ENCODE peak calls at places on chromosomes 6 and 20, in six cellular contexts. One of them, this sample, is unnamed.

GRCh38 chr6:154292066-154292465 is 64.5 kb downstream of the IPCEF1 start:
- DNase-seq in H1: no peak
- DNase-seq in GM12878: no peak
- DNase-seq in HepG2: no peak
- DNase-seq in GM12891: no peak
- DNase-seq in K562: no peak
- DNase-seq in this sample: no peak

GRCh38 chr20:17460119-17460518 is 71.1 kb downstream of the BFSP1 start:
- DNase-seq in H1: no peak
- DNase-seq in GM12878: no peak
- DNase-seq in HepG2: no peak
- DNase-seq in GM12891: no peak
- DNase-seq in K562: peak
- DNase-seq in this sample: no peak

GRCh38 chr20:20367681-20368413 is at the start of gene INSM1:
- DNase-seq in H1: no peak
- DNase-seq in GM12878: no peak
- DNase-seq in HepG2: no peak
- DNase-seq in GM12891: peak
- DNase-seq in K562: no peak
- DNase-seq in this sample: no peak

GRCh38 chr20:50085481-50086365 is 27.2 kb downstream of the UBE2V1 start:
- DNase-seq in H1: no peak
- DNase-seq in GM12878: no peak
- DNase-seq in HepG2: peak
- DNase-seq in GM12891: peak
- DNase-seq in K562: peak
- DNase-seq in this sample: peak

GRCh38 chr6:2378891-2379652 is 133.7 kb upstream of the GMDS start:
- DNase-seq in H1: no peak
- DNase-seq in GM12878: no peak
- DNase-seq in HepG2: no peak
- DNase-seq in GM12891: no peak
- DNase-seq in K562: no peak
- DNase-seq in this sample: no peak

GRCh38 chr20:54064939-54065338 is 5.5 kb downstream of the BCAS1 start:
- DNase-seq in H1: no peak
- DNase-seq in GM12878: no peak
- DNase-seq in HepG2: no peak
- DNase-seq in GM12891: no peak
- DNase-seq in K562: no peak
- DNase-seq in this sample: no peak

GRCh38 chr20:58542411-58543095 is 27.4 kb upstream of the APCDD1L start:
- DNase-seq in H1: no peak
- DNase-seq in GM12878: no peak
- DNase-seq in HepG2: no peak
- DNase-seq in GM12891: no peak
- DNase-seq in K562: peak
- DNase-seq in this sample: no peak

GRCh38 chr6:134719850-134720249 is 230.1 kb downstream of the ALDH8A1 start:
- DNase-seq in H1: no peak
- DNase-seq in GM12878: no peak
- DNase-seq in HepG2: no peak
- DNase-seq in GM12891: no peak
- DNase-seq in K562: no peak
- DNase-seq in this sample: no peak

GRCh38 chr20:6094038-6094437 is 28.8 kb downstream of the FERMT1 start:
- DNase-seq in H1: no peak
- DNase-seq in GM12878: peak
- DNase-seq in HepG2: no peak
- DNase-seq in GM12891: no peak
- DNase-seq in K562: no peak
- DNase-seq in this sample: no peak

GRCh38 chr6:117976030-117976651 is 69.1 kb downstream of the SLC35F1 start:
- DNase-seq in H1: no peak
- DNase-seq in GM12878: no peak
- DNase-seq in HepG2: peak
- DNase-seq in GM12891: no peak
- DNase-seq in K562: peak
- DNase-seq in this sample: peak

GRCh38 chr6:140663772-140664171 is 1289.3 kb upstream of the CITED2 start:
- DNase-seq in H1: no peak
- DNase-seq in GM12878: no peak
- DNase-seq in HepG2: no peak
- DNase-seq in GM12891: no peak
- DNase-seq in K562: no peak
- DNase-seq in this sample: no peak

GRCh38 chr6:54204921-54205511 is 93.8 kb downstream of the MLIP start:
- DNase-seq in H1: no peak
- DNase-seq in GM12878: no peak
- DNase-seq in HepG2: peak
- DNase-seq in GM12891: no peak
- DNase-seq in K562: no peak
- DNase-seq in this sample: no peak

GRCh38 chr6:110876170-110876773 is 1.7 kb downstream of the AMD1 start:
- DNase-seq in H1: peak
- DNase-seq in GM12878: no peak
- DNase-seq in HepG2: peak
- DNase-seq in GM12891: peak
- DNase-seq in K562: peak
- DNase-seq in this sample: no peak

GRCh38 chr20:58342104-58342945 is 32.8 kb downstream of the RAB22A start:
- DNase-seq in H1: no peak
- DNase-seq in GM12878: no peak
- DNase-seq in HepG2: no peak
- DNase-seq in GM12891: no peak
- DNase-seq in K562: no peak
- DNase-seq in this sample: no peak

GRCh38 chr6:89411269-89412070 is 603 bp downstream of the RRAGD start:
- DNase-seq in H1: no peak
- DNase-seq in GM12878: no peak
- DNase-seq in HepG2: no peak
- DNase-seq in GM12891: peak
- DNase-seq in K562: peak
- DNase-seq in this sample: peak

GRCh38 chr20:8805737-8806442 is 263.0 kb upstream of the PLCB4 start:
- DNase-seq in H1: no peak
- DNase-seq in GM12878: no peak
- DNase-seq in HepG2: no peak
- DNase-seq in GM12891: no peak
- DNase-seq in K562: no peak
- DNase-seq in this sample: no peak

GRCh38 chr6:141988954-141989705 is 143.6 kb upstream of the GJE1 start:
- DNase-seq in H1: peak
- DNase-seq in GM12878: no peak
- DNase-seq in HepG2: peak
- DNase-seq in GM12891: no peak
- DNase-seq in K562: no peak
- DNase-seq in this sample: no peak

GRCh38 chr20:17911927-17912326 is 56.7 kb downstream of the SNX5 start:
- DNase-seq in H1: no peak
- DNase-seq in GM12878: no peak
- DNase-seq in HepG2: no peak
- DNase-seq in GM12891: no peak
- DNase-seq in K562: no peak
- DNase-seq in this sample: no peak

GRCh38 chr6:44478591-44479254 is 91.2 kb downstream of the CDC5L start:
- DNase-seq in H1: no peak
- DNase-seq in GM12878: no peak
- DNase-seq in HepG2: no peak
- DNase-seq in GM12891: no peak
- DNase-seq in K562: no peak
- DNase-seq in this sample: no peak

GRCh38 chr6:44478158-44478557 is 90.7 kb downstream of the CDC5L start:
- DNase-seq in H1: no peak
- DNase-seq in GM12878: no peak
- DNase-seq in HepG2: no peak
- DNase-seq in GM12891: no peak
- DNase-seq in K562: no peak
- DNase-seq in this sample: no peak

GRCh38 chr6:44481765-44482164 is 94.3 kb downstream of the CDC5L start:
- DNase-seq in H1: no peak
- DNase-seq in GM12878: no peak
- DNase-seq in HepG2: no peak
- DNase-seq in GM12891: no peak
- DNase-seq in K562: no peak
- DNase-seq in this sample: no peak

GRCh38 chr6:44481056-44481455 is 93.5 kb downstream of the CDC5L start:
- DNase-seq in H1: no peak
- DNase-seq in GM12878: no peak
- DNase-seq in HepG2: no peak
- DNase-seq in GM12891: no peak
- DNase-seq in K562: no peak
- DNase-seq in this sample: no peak

DNA sequence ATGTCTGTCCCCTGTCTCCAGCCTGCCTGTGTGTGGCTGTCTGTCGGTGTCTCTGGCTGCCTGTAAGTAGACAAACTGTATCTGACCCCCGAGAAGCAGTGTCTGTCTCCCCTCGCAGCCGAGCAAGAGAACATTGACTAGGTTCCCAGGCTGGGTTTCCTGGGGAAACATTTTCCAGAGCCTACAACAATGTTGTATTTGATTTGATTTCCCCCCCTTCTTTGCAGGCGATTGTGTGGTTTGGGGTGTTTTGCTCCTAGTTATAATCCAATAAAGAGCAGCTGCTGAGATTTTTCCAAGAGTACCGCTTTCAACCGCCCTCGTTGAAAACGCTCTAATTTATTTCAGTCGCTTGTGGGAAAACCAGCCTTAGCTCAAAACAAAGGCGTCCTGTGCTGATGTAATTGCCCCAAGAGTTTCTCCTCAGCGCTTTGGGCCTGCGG is 92.6 kb downstream of the CDC5L start:
- DNase-seq in H1: no peak
- DNase-seq in GM12878: no peak
- DNase-seq in HepG2: no peak
- DNase-seq in GM12891: no peak
- DNase-seq in K562: no peak
- DNase-seq in this sample: no peak
- TF ChIP-seq TAF1 in H1: no peak
- TF ChIP-seq TAF1 in GM12878: no peak
- TF ChIP-seq TAF1 in HepG2: no peak
- TF ChIP-seq TAF1 in GM12891: no peak
- TF ChIP-seq TAF1 in K562: no peak
- TF ChIP-seq TAF1 in this sample: no peak

GRCh38 chr20:25056601-25057233 is 1.2 kb downstream of the ACSS1 start:
- DNase-seq in H1: no peak
- DNase-seq in GM12878: no peak
- DNase-seq in HepG2: no peak
- DNase-seq in GM12891: peak
- DNase-seq in K562: no peak
- DNase-seq in this sample: no peak

GRCh38 chr20:25058797-25059486 is 1.0 kb upstream of the ACSS1 start:
- DNase-seq in H1: no peak
- DNase-seq in GM12878: no peak
- DNase-seq in HepG2: peak
- DNase-seq in GM12891: no peak
- DNase-seq in K562: no peak
- DNase-seq in this sample: no peak

GRCh38 chr20:25058051-25058796 is at the start of gene ACSS1:
- DNase-seq in H1: no peak
- DNase-seq in GM12878: peak
- DNase-seq in HepG2: no peak
- DNase-seq in GM12891: peak
- DNase-seq in K562: peak
- DNase-seq in this sample: peak

GRCh38 chr20:25055711-25056492 is 2.0 kb downstream of the ACSS1 start:
- DNase-seq in H1: no peak
- DNase-seq in GM12878: no peak
- DNase-seq in HepG2: no peak
- DNase-seq in GM12891: no peak
- DNase-seq in K562: peak
- DNase-seq in this sample: no peak

GRCh38 chr20:25057234-25058050 is 497 bp downstream of the ACSS1 start:
- DNase-seq in H1: no peak
- DNase-seq in GM12878: no peak
- DNase-seq in HepG2: no peak
- DNase-seq in GM12891: peak
- DNase-seq in K562: peak
- DNase-seq in this sample: peak
- TF ChIP-seq POLR2A in H1: no peak
- TF ChIP-seq POLR2A in GM12878: peak
- TF ChIP-seq POLR2A in HepG2: peak
- TF ChIP-seq POLR2A in GM12891: no peak
- TF ChIP-seq POLR2A in K562: no peak
- TF ChIP-seq POLR2A in this sample: no peak

DNA sequence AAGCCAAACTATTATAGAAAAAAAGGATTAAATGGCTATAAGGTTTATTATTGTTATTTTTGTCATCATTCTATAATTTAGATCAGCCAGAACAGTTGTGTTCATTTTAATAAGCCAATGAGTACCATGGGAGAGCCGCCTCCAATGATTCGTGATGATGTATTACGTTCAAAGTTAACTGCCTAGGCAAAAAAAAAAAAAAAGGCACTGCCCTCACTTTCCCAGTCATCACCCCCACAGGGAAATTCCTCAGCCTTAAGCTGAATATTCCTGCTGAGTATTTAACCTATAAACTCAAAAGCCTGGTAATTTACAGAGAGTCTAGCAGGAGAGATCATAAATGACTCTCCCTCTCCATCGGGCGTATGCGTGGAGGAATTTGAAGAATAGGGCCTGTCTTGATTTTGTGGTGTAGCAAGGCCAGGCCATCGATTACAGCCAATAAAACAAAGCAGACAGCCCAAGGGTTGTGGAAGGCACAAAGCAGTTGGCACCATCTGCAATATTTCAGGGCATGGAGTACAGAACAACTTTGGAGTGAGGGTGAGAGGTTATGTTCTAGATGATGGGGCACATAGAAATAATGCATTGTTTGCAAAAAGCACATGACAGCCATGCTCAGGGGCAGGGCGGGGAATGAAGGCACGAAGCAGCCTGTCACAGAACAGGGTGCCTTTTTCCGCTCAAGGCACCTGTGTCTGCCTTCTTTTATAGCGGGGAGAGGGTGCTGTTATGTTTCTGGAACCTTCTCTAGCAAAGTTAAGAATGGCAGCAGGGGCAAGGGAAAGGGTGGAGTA is 138.2 kb upstream of the DTNBP1 start:
- DNase-seq in H1: no peak
- DNase-seq in GM12878: no peak
- DNase-seq in HepG2: no peak
- DNase-seq in GM12891: no peak
- DNase-seq in K562: no peak
- DNase-seq in this sample: no peak
- TF ChIP-seq TAF1 in H1: no peak
- TF ChIP-seq TAF1 in GM12878: no peak
- TF ChIP-seq TAF1 in HepG2: no peak
- TF ChIP-seq TAF1 in GM12891: no peak
- TF ChIP-seq TAF1 in K562: no peak
- TF ChIP-seq TAF1 in this sample: no peak

GRCh38 chr20:32539817-32540675 is 45.1 kb downstream of the NOL4L start:
- DNase-seq in H1: no peak
- DNase-seq in GM12878: no peak
- DNase-seq in HepG2: peak
- DNase-seq in GM12891: no peak
- DNase-seq in K562: no peak
- DNase-seq in this sample: no peak
- TF ChIP-seq POLR2A in H1: no peak
- TF ChIP-seq POLR2A in GM12878: peak
- TF ChIP-seq POLR2A in HepG2: no peak
- TF ChIP-seq POLR2A in GM12891: no peak
- TF ChIP-seq POLR2A in K562: no peak
- TF ChIP-seq POLR2A in this sample: no peak